ENCODE peak calls at places on chromosome 19, in six cellular contexts. R is pancreas; V is ACHN; H is GM13977; C is activated CD8-positive, alpha-beta memory T cell treated with anti-CD3 and anti-CD28 coated beads for 1 hour; L is HuH-7.5. K is an unnamed sample.

GRCh38 chr19:18672606-18673337 is 10.7 kb upstream of the CRTC1 start:
- DNase-seq in R (no peak), V (no peak), H (no peak), C (no peak), L (no peak), K (no peak)

GRCh38 chr19:42577016-42577415 is 17.7 kb downstream of the CEACAM8 start:
- DNase-seq in R (no peak), V (no peak), H (no peak), C (no peak), L (no peak), K (peak; percentile 49)

GRCh38 chr19:48698046-48698445 is 2.3 kb downstream of the FUT2 start:
- DNase-seq in R (peak; percentile 18), V (peak; percentile 80), H (no peak), C (no peak), L (no peak), K (peak; percentile 44)

GRCh38 chr19:45146251-45146650 is 14.5 kb downstream of the NKPD1 start:
- DNase-seq in R (no peak), V (no peak), H (peak; percentile 17), C (no peak), L (peak; percentile 16), K (no peak)

GRCh38 chr19:46471778-46472543 is 598 bp upstream of the PNMA8A start:
- DNase-seq in R (no peak), V (no peak), H (no peak), C (no peak), L (no peak), K (no peak)

GRCh38 chr19:40159744-40160143 is 31.5 kb upstream of the MAP3K10 start:
- DNase-seq in R (no peak), V (no peak), H (no peak), C (no peak), L (no peak), K (no peak)

GRCh38 chr19:5941673-5942072 is 27.6 kb downstream of the CAPS start:
- DNase-seq in R (no peak), V (no peak), H (no peak), C (no peak), L (no peak), K (no peak)

GRCh38 chr19:28710278-28710677 is 502.7 kb downstream of the UQCRFS1 start:
- DNase-seq in R (no peak), V (peak; percentile 68), H (no peak), C (no peak), L (no peak), K (peak; percentile 65)

GRCh38 chr19:2867025-2867991 is at the start of gene ZNF556:
- DNase-seq in R (peak; percentile 74), V (no peak), H (peak; percentile 42), C (no peak), L (no peak), K (peak; percentile 73)

GRCh38 chr19:8610041-8610927 is at the start of gene ADAMTS10:
- DNase-seq in R (no peak), V (no peak), H (peak; percentile 72), C (peak; percentile 32), L (peak; percentile 62), K (no peak)

GRCh38 chr19:7912697-7913564 is 1.7 kb upstream of the TGFBR3L start:
- DNase-seq in R (no peak), V (no peak), H (no peak), C (no peak), L (no peak), K (no peak)

GRCh38 chr19:42989851-42990250 is 36.4 kb downstream of the PSG11 start:
- DNase-seq in R (no peak), V (no peak), H (no peak), C (no peak), L (no peak), K (no peak)

GRCh38 chr19:679418-680286 is 3.5 kb downstream of the FSTL3 start:
- DNase-seq in R (peak; percentile 68), V (peak; percentile 67), H (peak; percentile 74), C (no peak), L (peak; percentile 81), K (no peak)

GRCh38 chr19:44430956-44431355 is 17.3 kb downstream of the ZNF229 start:
- DNase-seq in R (no peak), V (no peak), H (no peak), C (no peak), L (no peak), K (no peak)

GRCh38 chr19:2503521-2504109 is 27.7 kb downstream of the GADD45B start:
- DNase-seq in R (no peak), V (no peak), H (peak; percentile 56), C (peak; percentile 63), L (no peak), K (peak; percentile 91)

GRCh38 chr19:15265849-15266248 is 33.6 kb upstream of the EPHX3 start:
- DNase-seq in R (peak; percentile 98), V (peak; percentile 76), H (no peak), C (no peak), L (no peak), K (no peak)

GRCh38 chr19:7442423-7442822 is 46.4 kb downstream of the PEX11G start:
- DNase-seq in R (no peak), V (no peak), H (no peak), C (no peak), L (no peak), K (no peak)

GRCh38 chr19:47210689-47211316 is 20.2 kb downstream of the BBC3 start:
- DNase-seq in R (peak; percentile 62), V (peak; percentile 75), H (peak; percentile 79), C (peak; percentile 58), L (peak; percentile 55), K (peak; percentile 87)

GRCh38 chr19:11045536-11045935 is 43.7 kb upstream of the LDLR start:
- DNase-seq in R (no peak), V (no peak), H (no peak), C (no peak), L (no peak), K (no peak)

GRCh38 chr19:8123683-8124082 is 25.7 kb downstream of the FBN3 start:
- DNase-seq in R (no peak), V (no peak), H (no peak), C (no peak), L (no peak), K (no peak)

GRCh38 chr19:12987781-12988180 is 7.5 kb upstream of the NFIX start:
- DNase-seq in R (no peak), V (no peak), H (no peak), C (no peak), L (no peak), K (peak; percentile 41)

GRCh38 chr19:37977992-37978391 is 71.0 kb downstream of the SIPA1L3 start:
- DNase-seq in R (no peak), V (peak; percentile 70), H (no peak), C (no peak), L (no peak), K (peak; percentile 74)

GRCh38 chr19:18000981-18001836 is 6.8 kb upstream of the ARRDC2 start:
- DNase-seq in R (peak; percentile 67), V (peak; percentile 85), H (peak; percentile 94), C (peak; percentile 86), L (peak; percentile 74), K (peak; percentile 89)

GRCh38 chr19:16074488-16075365 is 1.6 kb upstream of the TPM4 start:
- DNase-seq in R (no peak), V (no peak), H (no peak), C (no peak), L (no peak), K (no peak)

K was measured in SW480.